ENCODE peak calls at places on chromosomes 13 and 19, in seven cellular contexts. D, H, L, F, K, Y and X are unnamed samples.

GRCh38 chr13:114063545-114064515 is 68.6 kb downstream of the RASA3 start:
- DNase-seq in D (no peak), H (no peak), L (peak; percentile 75), F (no peak), K (peak; percentile 42), Y (no peak), X (no peak)

GRCh38 chr19:33654840-33655508 is 33.2 kb downstream of the CHST8 start:
- DNase-seq in D (no peak), H (no peak), L (no peak), F (no peak), K (no peak), Y (no peak), X (no peak)

GRCh38 chr19:13881692-13882418 is 4.9 kb downstream of the NANOS3 start:
- DNase-seq in D (peak; percentile 47), H (peak; percentile 43), L (peak; percentile 42), F (no peak), K (peak; percentile 45), Y (no peak), X (no peak)

GRCh38 chr19:7349961-7350711 is 1.4 kb downstream of the ARHGEF18 start:
- DNase-seq in D (peak; percentile 84), H (peak; percentile 63), L (no peak), F (no peak), K (no peak), Y (no peak), X (no peak)

GRCh38 chr19:14514215-14514871 is 3.9 kb downstream of the DNAJB1 start:
- DNase-seq in D (no peak), H (no peak), L (no peak), F (no peak), K (no peak), Y (no peak), X (no peak)

GRCh38 chr13:27168086-27168485 is 3.5 kb downstream of the USP12 start:
- DNase-seq in D (no peak), H (no peak), L (no peak), F (no peak), K (no peak), Y (no peak), X (no peak)

GRCh38 chr13:20497376-20497775 is 28.3 kb downstream of the CRYL1 start:
- DNase-seq in D (no peak), H (no peak), L (no peak), F (no peak), K (no peak), Y (no peak), X (no peak)

GRCh38 chr19:36572593-36573019 is 486 bp downstream of the ZNF529 start:
- DNase-seq in D (no peak), H (no peak), L (no peak), F (no peak), K (no peak), Y (no peak), X (no peak)

GRCh38 chr13:113863511-113864302 is at the start of gene GAS6:
- DNase-seq in D (no peak), H (peak; percentile 33), L (peak; percentile 35), F (peak; percentile 64), K (peak; percentile 84), Y (no peak), X (no peak)

GRCh38 chr13:48801255-48801654 is 147.5 kb downstream of the CYSLTR2 start:
- DNase-seq in D (no peak), H (no peak), L (peak; percentile 78), F (no peak), K (peak; percentile 78), Y (no peak), X (no peak)